ENCODE peak calls at places on chromosomes 13 and 19, in ten cellular contexts. One of them, this sample, is unnamed. For H3K4me1, the result is how much of the 10 kb centered on the place peaks cover.

GRCh38 chr13:48304132-48304876 is 753 bp downstream of the RB1 start:
- DNase-seq in right lobe of liver: peak
- DNase-seq in left ventricle myocardium inferior: peak
- DNase-seq in cardiac muscle cell: peak
- DNase-seq in upper lobe of left lung: no peak
- DNase-seq in gastrocnemius medialis: peak
- DNase-seq in heart left ventricle: peak
- DNase-seq in body of pancreas: peak
- DNase-seq in Panc1: no peak
- DNase-seq in thoracic aorta: no peak
- DNase-seq in this sample: peak

GRCh38 chr13:77981191-77981925 is 62.7 kb upstream of the EDNRB start:
- DNase-seq in right lobe of liver: no peak
- DNase-seq in left ventricle myocardium inferior: no peak
- DNase-seq in cardiac muscle cell: no peak
- DNase-seq in upper lobe of left lung: no peak
- DNase-seq in gastrocnemius medialis: no peak
- DNase-seq in heart left ventricle: no peak
- DNase-seq in body of pancreas: peak
- DNase-seq in Panc1: no peak
- DNase-seq in thoracic aorta: no peak
- DNase-seq in this sample: no peak

GRCh38 chr19:32497386-32497785 is 83.6 kb upstream of the PDCD5 start:
- DNase-seq in right lobe of liver: no peak
- DNase-seq in left ventricle myocardium inferior: no peak
- DNase-seq in cardiac muscle cell: no peak
- DNase-seq in upper lobe of left lung: no peak
- DNase-seq in gastrocnemius medialis: no peak
- DNase-seq in heart left ventricle: no peak
- DNase-seq in body of pancreas: no peak
- DNase-seq in Panc1: no peak
- DNase-seq in thoracic aorta: no peak
- DNase-seq in this sample: no peak

GRCh38 chr13:24742294-24742693 is 21.7 kb upstream of the RNF17 start:
- DNase-seq in right lobe of liver: no peak
- DNase-seq in left ventricle myocardium inferior: no peak
- DNase-seq in cardiac muscle cell: no peak
- DNase-seq in upper lobe of left lung: no peak
- DNase-seq in gastrocnemius medialis: no peak
- DNase-seq in heart left ventricle: no peak
- DNase-seq in body of pancreas: no peak
- DNase-seq in Panc1: no peak
- DNase-seq in thoracic aorta: no peak
- DNase-seq in this sample: peak

GRCh38 chr13:103022328-103022727 is 43.9 kb downstream of the SLC10A2 start:
- DNase-seq in right lobe of liver: no peak
- DNase-seq in left ventricle myocardium inferior: no peak
- DNase-seq in cardiac muscle cell: no peak
- DNase-seq in upper lobe of left lung: no peak
- DNase-seq in gastrocnemius medialis: no peak
- DNase-seq in heart left ventricle: no peak
- DNase-seq in body of pancreas: no peak
- DNase-seq in Panc1: no peak
- DNase-seq in thoracic aorta: no peak
- DNase-seq in this sample: no peak

GRCh38 chr19:11137542-11138384 is 17.8 kb downstream of the SPC24 start:
- DNase-seq in right lobe of liver: peak
- DNase-seq in left ventricle myocardium inferior: peak
- DNase-seq in cardiac muscle cell: peak
- DNase-seq in upper lobe of left lung: no peak
- DNase-seq in gastrocnemius medialis: peak
- DNase-seq in heart left ventricle: peak
- DNase-seq in body of pancreas: peak
- DNase-seq in Panc1: no peak
- DNase-seq in thoracic aorta: peak
- DNase-seq in this sample: peak

GRCh38 chr13:74930402-74931165 is 551.4 kb downstream of the TBC1D4 start:
- DNase-seq in right lobe of liver: no peak
- DNase-seq in left ventricle myocardium inferior: no peak
- DNase-seq in cardiac muscle cell: no peak
- DNase-seq in upper lobe of left lung: no peak
- DNase-seq in gastrocnemius medialis: no peak
- DNase-seq in heart left ventricle: no peak
- DNase-seq in body of pancreas: no peak
- DNase-seq in Panc1: no peak
- DNase-seq in thoracic aorta: no peak
- DNase-seq in this sample: peak

GRCh38 chr13:27353166-27353583 is 71.2 kb upstream of the GTF3A start:
- DNase-seq in right lobe of liver: no peak
- DNase-seq in left ventricle myocardium inferior: no peak
- DNase-seq in cardiac muscle cell: no peak
- DNase-seq in upper lobe of left lung: no peak
- DNase-seq in gastrocnemius medialis: no peak
- DNase-seq in heart left ventricle: no peak
- DNase-seq in body of pancreas: no peak
- DNase-seq in Panc1: no peak
- DNase-seq in thoracic aorta: no peak
- DNase-seq in this sample: no peak

GRCh38 chr13:111153977-111154332 is 38.8 kb downstream of the ARHGEF7 start:
- DNase-seq in right lobe of liver: peak
- DNase-seq in left ventricle myocardium inferior: peak
- DNase-seq in cardiac muscle cell: no peak
- DNase-seq in upper lobe of left lung: no peak
- DNase-seq in gastrocnemius medialis: peak
- DNase-seq in heart left ventricle: no peak
- DNase-seq in body of pancreas: no peak
- DNase-seq in Panc1: no peak
- DNase-seq in thoracic aorta: no peak
- DNase-seq in this sample: peak

GRCh38 chr13:42548731-42549554 is 25.0 kb upstream of the TNFSF11 start:
- DNase-seq in right lobe of liver: no peak
- DNase-seq in left ventricle myocardium inferior: no peak
- DNase-seq in cardiac muscle cell: no peak
- DNase-seq in upper lobe of left lung: no peak
- DNase-seq in gastrocnemius medialis: no peak
- DNase-seq in heart left ventricle: no peak
- DNase-seq in body of pancreas: peak
- DNase-seq in Panc1: no peak
- DNase-seq in thoracic aorta: no peak
- DNase-seq in this sample: no peak

DNA sequence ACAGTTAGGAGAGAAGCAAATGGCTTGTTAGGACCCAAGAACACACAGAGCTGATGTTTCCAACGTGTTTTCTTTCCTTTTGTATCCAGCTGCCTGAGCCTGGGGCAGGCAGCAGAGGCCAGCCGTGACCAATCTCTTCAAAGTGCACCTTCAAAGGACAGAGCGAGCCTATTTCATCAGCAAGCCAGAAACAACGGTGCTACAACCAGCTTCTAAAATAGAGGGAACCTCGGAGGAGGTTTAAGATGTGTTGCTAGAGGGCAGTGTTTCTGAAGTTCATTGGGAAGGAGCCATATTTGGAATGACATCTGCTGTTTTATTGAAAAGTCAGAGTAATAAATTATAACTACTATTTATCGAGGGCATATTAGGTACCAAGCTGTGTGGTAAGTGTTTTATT is 56.2 kb upstream of the RFC3 start:
- DNase-seq in right lobe of liver: no peak
- DNase-seq in left ventricle myocardium inferior: no peak
- DNase-seq in cardiac muscle cell: peak
- DNase-seq in upper lobe of left lung: no peak
- DNase-seq in gastrocnemius medialis: no peak
- DNase-seq in heart left ventricle: no peak
- DNase-seq in body of pancreas: peak
- DNase-seq in Panc1: no peak
- DNase-seq in thoracic aorta: no peak
- DNase-seq in this sample: peak
- TF ChIP-seq CTCF in right lobe of liver: no peak
- TF ChIP-seq CTCF in left ventricle myocardium inferior: peak
- TF ChIP-seq CTCF in cardiac muscle cell: no peak
- TF ChIP-seq CTCF in upper lobe of left lung: no peak
- TF ChIP-seq CTCF in gastrocnemius medialis: no peak
- TF ChIP-seq CTCF in heart left ventricle: no peak
- TF ChIP-seq CTCF in body of pancreas: peak
- TF ChIP-seq CTCF in Panc1: peak
- TF ChIP-seq CTCF in thoracic aorta: no peak
- TF ChIP-seq CTCF in this sample: peak

GRCh38 chr13:40971321-40971720 is 47.8 kb downstream of the ELF1 start:
- DNase-seq in right lobe of liver: no peak
- DNase-seq in left ventricle myocardium inferior: no peak
- DNase-seq in cardiac muscle cell: no peak
- DNase-seq in upper lobe of left lung: no peak
- DNase-seq in gastrocnemius medialis: no peak
- DNase-seq in heart left ventricle: no peak
- DNase-seq in body of pancreas: no peak
- DNase-seq in Panc1: no peak
- DNase-seq in thoracic aorta: no peak
- DNase-seq in this sample: no peak

GRCh38 chr13:40968416-40969000 is 50.6 kb downstream of the ELF1 start:
- DNase-seq in right lobe of liver: no peak
- DNase-seq in left ventricle myocardium inferior: no peak
- DNase-seq in cardiac muscle cell: no peak
- DNase-seq in upper lobe of left lung: no peak
- DNase-seq in gastrocnemius medialis: no peak
- DNase-seq in heart left ventricle: no peak
- DNase-seq in body of pancreas: no peak
- DNase-seq in Panc1: no peak
- DNase-seq in thoracic aorta: no peak
- DNase-seq in this sample: no peak

GRCh38 chr13:40973409-40973808 is 45.7 kb downstream of the ELF1 start:
- DNase-seq in right lobe of liver: no peak
- DNase-seq in left ventricle myocardium inferior: no peak
- DNase-seq in cardiac muscle cell: no peak
- DNase-seq in upper lobe of left lung: no peak
- DNase-seq in gastrocnemius medialis: no peak
- DNase-seq in heart left ventricle: no peak
- DNase-seq in body of pancreas: no peak
- DNase-seq in Panc1: no peak
- DNase-seq in thoracic aorta: no peak
- DNase-seq in this sample: no peak

GRCh38 chr13:40969169-40969901 is 49.8 kb downstream of the ELF1 start:
- DNase-seq in right lobe of liver: no peak
- DNase-seq in left ventricle myocardium inferior: no peak
- DNase-seq in cardiac muscle cell: no peak
- DNase-seq in upper lobe of left lung: no peak
- DNase-seq in gastrocnemius medialis: no peak
- DNase-seq in heart left ventricle: no peak
- DNase-seq in body of pancreas: no peak
- DNase-seq in Panc1: no peak
- DNase-seq in thoracic aorta: no peak
- DNase-seq in this sample: no peak

GRCh38 chr13:40970803-40971202 is 48.3 kb downstream of the ELF1 start:
- DNase-seq in right lobe of liver: no peak
- DNase-seq in left ventricle myocardium inferior: no peak
- DNase-seq in cardiac muscle cell: no peak
- DNase-seq in upper lobe of left lung: no peak
- DNase-seq in gastrocnemius medialis: no peak
- DNase-seq in heart left ventricle: no peak
- DNase-seq in body of pancreas: no peak
- DNase-seq in Panc1: no peak
- DNase-seq in thoracic aorta: no peak
- DNase-seq in this sample: no peak
- H3K4me1 ChIP-seq in right lobe of liver: under half
- H3K4me1 ChIP-seq in left ventricle myocardium inferior: half or more
- H3K4me1 ChIP-seq in cardiac muscle cell: under half
- H3K4me1 ChIP-seq in upper lobe of left lung: half or more
- H3K4me1 ChIP-seq in gastrocnemius medialis: half or more
- H3K4me1 ChIP-seq in heart left ventricle: half or more
- H3K4me1 ChIP-seq in body of pancreas: half or more
- H3K4me1 ChIP-seq in Panc1: under half
- H3K4me1 ChIP-seq in thoracic aorta: half or more
- H3K4me1 ChIP-seq in this sample: under half

GRCh38 chr13:21033866-21034601 is 27.4 kb downstream of the LATS2 start:
- DNase-seq in right lobe of liver: no peak
- DNase-seq in left ventricle myocardium inferior: no peak
- DNase-seq in cardiac muscle cell: no peak
- DNase-seq in upper lobe of left lung: no peak
- DNase-seq in gastrocnemius medialis: peak
- DNase-seq in heart left ventricle: no peak
- DNase-seq in body of pancreas: peak
- DNase-seq in Panc1: no peak
- DNase-seq in thoracic aorta: no peak
- DNase-seq in this sample: no peak

GRCh38 chr13:21039097-21039800 is 22.1 kb downstream of the LATS2 start:
- DNase-seq in right lobe of liver: no peak
- DNase-seq in left ventricle myocardium inferior: no peak
- DNase-seq in cardiac muscle cell: no peak
- DNase-seq in upper lobe of left lung: no peak
- DNase-seq in gastrocnemius medialis: no peak
- DNase-seq in heart left ventricle: no peak
- DNase-seq in body of pancreas: no peak
- DNase-seq in Panc1: no peak
- DNase-seq in thoracic aorta: no peak
- DNase-seq in this sample: peak

GRCh38 chr13:21034602-21035190 is 26.7 kb downstream of the LATS2 start:
- DNase-seq in right lobe of liver: no peak
- DNase-seq in left ventricle myocardium inferior: peak
- DNase-seq in cardiac muscle cell: peak
- DNase-seq in upper lobe of left lung: no peak
- DNase-seq in gastrocnemius medialis: no peak
- DNase-seq in heart left ventricle: peak
- DNase-seq in body of pancreas: no peak
- DNase-seq in Panc1: no peak
- DNase-seq in thoracic aorta: no peak
- DNase-seq in this sample: no peak

GRCh38 chr13:21040120-21040834 is 21.1 kb downstream of the LATS2 start:
- DNase-seq in right lobe of liver: no peak
- DNase-seq in left ventricle myocardium inferior: no peak
- DNase-seq in cardiac muscle cell: no peak
- DNase-seq in upper lobe of left lung: no peak
- DNase-seq in gastrocnemius medialis: no peak
- DNase-seq in heart left ventricle: no peak
- DNase-seq in body of pancreas: no peak
- DNase-seq in Panc1: no peak
- DNase-seq in thoracic aorta: no peak
- DNase-seq in this sample: no peak

GRCh38 chr13:21037656-21038055 is 23.7 kb downstream of the LATS2 start:
- DNase-seq in right lobe of liver: no peak
- DNase-seq in left ventricle myocardium inferior: no peak
- DNase-seq in cardiac muscle cell: no peak
- DNase-seq in upper lobe of left lung: no peak
- DNase-seq in gastrocnemius medialis: no peak
- DNase-seq in heart left ventricle: no peak
- DNase-seq in body of pancreas: no peak
- DNase-seq in Panc1: no peak
- DNase-seq in thoracic aorta: no peak
- DNase-seq in this sample: no peak
- H3K27ac ChIP-seq in right lobe of liver: no peak
- H3K27ac ChIP-seq in left ventricle myocardium inferior: peak
- H3K27ac ChIP-seq in cardiac muscle cell: no peak
- H3K27ac ChIP-seq in upper lobe of left lung: peak
- H3K27ac ChIP-seq in gastrocnemius medialis: peak
- H3K27ac ChIP-seq in heart left ventricle: peak
- H3K27ac ChIP-seq in body of pancreas: peak
- H3K27ac ChIP-seq in Panc1: no peak
- H3K27ac ChIP-seq in thoracic aorta: no peak
- H3K27ac ChIP-seq in this sample: no peak

GRCh38 chr13:35826626-35827254 is 304.4 kb downstream of the DCLK1 start:
- DNase-seq in right lobe of liver: no peak
- DNase-seq in left ventricle myocardium inferior: no peak
- DNase-seq in cardiac muscle cell: no peak
- DNase-seq in upper lobe of left lung: peak
- DNase-seq in gastrocnemius medialis: no peak
- DNase-seq in heart left ventricle: no peak
- DNase-seq in body of pancreas: no peak
- DNase-seq in Panc1: no peak
- DNase-seq in thoracic aorta: no peak
- DNase-seq in this sample: no peak
- TF ChIP-seq CTCF in right lobe of liver: peak
- TF ChIP-seq CTCF in left ventricle myocardium inferior: peak
- TF ChIP-seq CTCF in cardiac muscle cell: peak
- TF ChIP-seq CTCF in upper lobe of left lung: no peak
- TF ChIP-seq CTCF in gastrocnemius medialis: no peak
- TF ChIP-seq CTCF in heart left ventricle: no peak
- TF ChIP-seq CTCF in body of pancreas: no peak
- TF ChIP-seq CTCF in Panc1: peak
- TF ChIP-seq CTCF in thoracic aorta: no peak
- TF ChIP-seq CTCF in this sample: peak

This sample was measured in A673.